ENCODE peak calls at places on chromosomes 2 and 18, in ten cellular contexts. A is stomach, U is transverse colon, G is HL-60, X is HepG2, O is breast epithelium, K is esophagus muscularis mucosa, C is vagina, Z is GM23338, S is HCT116. B is an unnamed sample.

GRCh38 chr18:77557030-77557429 is 307.4 kb downstream of the GALR1 start:
- DNase-seq in A (no peak), K (peak), U (no peak), S (no peak), X (no peak), G (no peak), Z (peak), C (no peak), O (no peak), B (no peak)

GRCh38 chr2:41870948-41871522 is 176.8 kb upstream of the PKDCC start:
- DNase-seq in U (no peak), G (no peak), X (no peak), A (no peak), O (no peak), S (no peak), C (no peak), K (no peak), Z (peak), B (no peak)

GRCh38 chr2:151878655-151879563 is 50.7 kb upstream of the ARL5A start:
- DNase-seq in U (no peak), X (peak), C (no peak), S (peak), Z (no peak), A (no peak), G (peak), K (no peak), O (no peak), B (no peak)

GRCh38 chr2:44296653-44297052 is 21.4 kb downstream of the SLC3A1 start:
- DNase-seq in U (no peak), S (no peak), A (no peak), G (no peak), Z (no peak), O (no peak), C (no peak), K (no peak), X (no peak), B (no peak)

GRCh38 chr2:209696836-209697711 is 74.6 kb upstream of the UNC80 start:
- DNase-seq in A (no peak), X (no peak), O (no peak), U (no peak), S (no peak), C (no peak), K (no peak), Z (no peak), G (no peak), B (no peak)

GRCh38 chr2:191108331-191108730 is 42.5 kb downstream of the STAT4 start:
- DNase-seq in A (no peak), X (no peak), G (no peak), C (no peak), K (no peak), O (no peak), S (no peak), Z (no peak), U (no peak), B (no peak)

GRCh38 chr18:13872373-13872772 is 43.0 kb downstream of the MC2R start:
- DNase-seq in X (no peak), K (no peak), C (no peak), G (no peak), A (no peak), S (no peak), Z (no peak), U (no peak), O (no peak), B (no peak)

GRCh38 chr2:74566423-74567085 is 12.0 kb downstream of the DOK1 start:
- DNase-seq in X (no peak), Z (no peak), A (no peak), O (no peak), C (no peak), U (no peak), S (no peak), K (no peak), G (no peak), B (no peak)

GRCh38 chr2:144015655-144016245 is 504.2 kb downstream of the ZEB2 start:
- DNase-seq in A (no peak), C (no peak), S (no peak), O (no peak), Z (no peak), K (no peak), X (no peak), U (no peak), G (no peak), B (no peak)

GRCh38 chr2:18345848-18346247 is 214.6 kb downstream of the RDH14 start:
- DNase-seq in Z (no peak), S (no peak), K (no peak), C (no peak), U (no peak), A (peak), O (no peak), G (no peak), X (no peak), B (no peak)

GRCh38 chr2:29295843-29296242 is 180.6 kb downstream of the CLIP4 start:
- DNase-seq in K (no peak), U (no peak), X (no peak), Z (peak), A (no peak), O (no peak), C (no peak), S (peak), G (peak), B (no peak)

GRCh38 chr2:1830936-1831616 is 86.8 kb upstream of the PXDN start:
- DNase-seq in U (no peak), O (no peak), Z (no peak), C (no peak), K (no peak), X (no peak), G (no peak), A (no peak), S (no peak), B (no peak)

GRCh38 chr2:19187323-19188020 is 171.0 kb downstream of the OSR1 start:
- DNase-seq in Z (no peak), O (no peak), X (no peak), C (no peak), U (no peak), K (no peak), G (no peak), A (no peak), S (peak), B (no peak)

GRCh38 chr18:13216732-13217465 is 1.7 kb upstream of the LDLRAD4 start:
- DNase-seq in G (no peak), A (peak), X (no peak), S (no peak), O (no peak), U (peak), K (no peak), C (no peak), Z (peak), B (no peak)

GRCh38 chr18:10659000-10659399 is 133.2 kb downstream of the NAPG start:
- DNase-seq in C (no peak), Z (no peak), G (no peak), X (no peak), O (no peak), S (no peak), A (no peak), K (no peak), U (no peak), B (no peak)

GRCh38 chr2:12177052-12177994 is 430.9 kb downstream of the LPIN1 start:
- DNase-seq in G (no peak), Z (no peak), O (no peak), U (peak), S (no peak), X (peak), A (peak), C (no peak), K (no peak), B (peak)

GRCh38 chr2:227163445-227163997 is 484 bp downstream of the COL4A4 start:
- DNase-seq in O (no peak), U (peak), Z (peak), X (no peak), A (peak), S (no peak), C (no peak), G (no peak), K (peak), B (no peak)

GRCh38 chr2:211744379-211744778 is 794.2 kb downstream of the ERBB4 start:
- DNase-seq in K (no peak), C (no peak), A (no peak), U (no peak), S (no peak), O (no peak), Z (no peak), G (no peak), X (no peak), B (no peak)

GRCh38 chr18:12803069-12803936 is 80.7 kb downstream of the PTPN2 start:
- DNase-seq in K (no peak), C (no peak), G (no peak), X (no peak), U (no peak), O (no peak), A (no peak), Z (no peak), S (no peak), B (no peak)

GRCh38 chr2:195470622-195471021 is 186.4 kb upstream of the SLC39A10 start:
- DNase-seq in S (no peak), G (no peak), Z (no peak), A (no peak), K (no peak), X (no peak), U (no peak), O (no peak), C (no peak), B (no peak)

GRCh38 chr2:127455566-127456493 is 37.6 kb downstream of the PROC start:
- DNase-seq in U (peak), C (no peak), X (peak), O (no peak), K (no peak), S (no peak), A (no peak), Z (peak), G (no peak), B (no peak)

GRCh38 chr2:101961287-101962242 is 30.2 kb upstream of the IL1R2 start:
- DNase-seq in O (no peak), K (no peak), A (peak), Z (no peak), C (peak), G (peak), X (peak), S (no peak), U (peak), B (no peak)

GRCh38 chr2:85718006-85718391 is 23.8 kb downstream of the GNLY start:
- DNase-seq in X (no peak), O (no peak), G (peak), U (no peak), S (no peak), Z (no peak), A (no peak), C (no peak), K (no peak), B (no peak)

GRCh38 chr2:101883860-101884259 is 107.9 kb upstream of the IL1R2 start:
- DNase-seq in K (no peak), X (peak), G (peak), A (no peak), U (peak), O (no peak), C (no peak), Z (peak), S (peak), B (no peak)

GRCh38 chr2:223688094-223688835 is 86.1 kb upstream of the SCG2 start:
- DNase-seq in S (no peak), O (no peak), X (no peak), C (no peak), A (no peak), G (no peak), K (no peak), Z (peak), U (no peak), B (no peak)

GRCh38 chr18:14999085-14999975 is 251.4 kb downstream of the ANKRD30B start:
- DNase-seq in C (no peak), A (no peak), U (no peak), Z (no peak), G (no peak), S (no peak), K (no peak), O (no peak), X (no peak), B (no peak)

GRCh38 chr2:119117891-119118882 is 40.4 kb downstream of the C1QL2 start:
- DNase-seq in Z (no peak), O (no peak), U (no peak), K (no peak), A (no peak), C (peak), X (no peak), G (no peak), S (no peak), B (no peak)

GRCh38 chr18:4394700-4395099 is 60.4 kb downstream of the DLGAP1 start:
- DNase-seq in K (no peak), C (no peak), X (no peak), G (no peak), O (no peak), A (no peak), U (no peak), Z (no peak), S (no peak), B (no peak)

GRCh38 chr2:101142163-101142562 is 9.0 kb downstream of the TBC1D8 start:
- DNase-seq in Z (no peak), U (no peak), S (no peak), G (no peak), K (no peak), O (no peak), C (no peak), A (no peak), X (no peak), B (no peak)

GRCh38 chr2:237392186-237392585 is 21.8 kb downstream of the COL6A3 start:
- DNase-seq in G (no peak), U (no peak), K (no peak), C (peak), X (no peak), A (no peak), S (no peak), O (no peak), Z (no peak), B (no peak)

GRCh38 chr2:114222331-114222730 is 220.1 kb upstream of the DPP10 start:
- DNase-seq in X (no peak), K (no peak), G (no peak), A (no peak), U (no peak), Z (no peak), O (no peak), C (no peak), S (no peak), B (no peak)

GRCh38 chr2:241226723-241227634 is 38.5 kb downstream of the ANO7 start:
- DNase-seq in G (no peak), U (no peak), C (no peak), S (no peak), K (no peak), Z (peak), A (no peak), O (no peak), X (no peak), B (no peak)

GRCh38 chr2:28710545-28710944 is 41.1 kb upstream of the PPP1CB start:
- DNase-seq in U (no peak), C (no peak), G (no peak), X (no peak), K (no peak), S (no peak), Z (no peak), A (no peak), O (no peak), B (no peak)

GRCh38 chr18:73549236-73549635 is 598.4 kb downstream of the FBXO15 start:
- DNase-seq in X (no peak), A (no peak), K (no peak), U (no peak), S (no peak), Z (no peak), O (no peak), G (no peak), C (no peak), B (no peak)

GRCh38 chr18:24170389-24170788 is 31.5 kb downstream of the CABYR start:
- DNase-seq in C (no peak), K (no peak), G (no peak), O (no peak), U (no peak), Z (no peak), S (no peak), X (peak), A (no peak), B (no peak)

GRCh38 chr18:80140455-80140985 is 31.5 kb downstream of the ADNP2 start:
- DNase-seq in C (no peak), X (no peak), K (peak), U (no peak), O (no peak), A (no peak), G (no peak), Z (no peak), S (no peak), B (no peak)
- TF ChIP-seq POLR2AphosphoS5 in C (no peak), X (no peak), K (no peak), U (no peak), O (no peak), A (no peak), G (no peak), Z (no peak), S (no peak), B (no peak)

GRCh38 chr18:67845035-67845434 is 328.5 kb upstream of the DSEL start:
- DNase-seq in X (no peak), A (no peak), U (no peak), Z (no peak), O (no peak), S (no peak), K (no peak), C (no peak), G (no peak), B (no peak)
- TF ChIP-seq CTCF in X (no peak), A (no peak), U (no peak), Z (peak), O (no peak), S (no peak), K (no peak), C (no peak), G (no peak), B (no peak)

GRCh38 chr2:179636995-179637394 is 224.4 kb downstream of the ZNF385B start:
- DNase-seq in K (no peak), A (no peak), O (no peak), S (no peak), X (no peak), U (no peak), G (no peak), Z (no peak), C (no peak), B (no peak)
- TF ChIP-seq POLR2AphosphoS5 in K (no peak), A (no peak), O (no peak), S (no peak), X (no peak), U (no peak), G (no peak), Z (no peak), C (no peak), B (no peak)

DNA sequence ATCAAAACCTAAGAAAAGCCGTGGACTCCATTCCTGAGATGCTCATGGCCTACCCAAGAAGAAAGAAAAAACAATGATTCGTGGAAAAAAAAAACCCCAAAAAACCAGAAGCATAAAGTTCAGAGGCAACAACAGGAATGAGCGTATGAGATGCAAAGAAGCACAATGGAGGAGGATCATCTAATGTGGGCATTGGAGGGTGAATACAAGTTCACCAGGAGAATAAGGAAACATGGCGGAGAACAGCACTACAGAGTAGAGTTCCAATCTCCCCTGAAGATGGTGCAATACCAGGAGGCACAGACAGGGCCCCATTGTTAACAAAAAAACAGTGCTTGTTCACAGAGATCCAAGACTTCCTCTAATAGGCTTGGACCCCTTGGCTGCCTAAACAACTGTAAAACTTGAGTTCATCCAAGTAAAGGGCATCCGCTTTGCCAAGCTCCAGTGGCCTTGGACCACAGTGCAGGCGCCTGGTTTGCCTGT is 337.2 kb downstream of the PDE11A start:
- DNase-seq in K (no peak), U (no peak), O (no peak), S (no peak), X (no peak), Z (peak), G (no peak), A (no peak), C (no peak), B (no peak)
- TF ChIP-seq CTCF in K (no peak), U (no peak), O (no peak), S (peak), X (no peak), Z (no peak), G (no peak), A (no peak), C (no peak), B (no peak)

GRCh38 chr2:219544567-219544966 is 739 bp downstream of the TMEM198 start:
- DNase-seq in A (no peak), U (no peak), C (no peak), O (no peak), G (no peak), K (no peak), Z (no peak), X (no peak), S (no peak), B (no peak)

GRCh38 chr2:219541611-219542180 is 1.9 kb downstream of the CHPF start:
- DNase-seq in G (peak), S (peak), Z (peak), U (peak), A (peak), K (no peak), C (no peak), O (peak), X (peak), B (peak)

GRCh38 chr2:219540784-219541504 is 2.7 kb downstream of the CHPF start:
- DNase-seq in K (no peak), O (no peak), Z (no peak), X (no peak), A (no peak), C (no peak), S (no peak), G (no peak), U (no peak), B (no peak)

GRCh38 chr2:219543596-219544358 is at the start of the genes CHPF and TMEM198:
- DNase-seq in O (peak), Z (peak), K (peak), G (peak), C (peak), A (peak), U (peak), X (peak), S (peak), B (peak)

DNA sequence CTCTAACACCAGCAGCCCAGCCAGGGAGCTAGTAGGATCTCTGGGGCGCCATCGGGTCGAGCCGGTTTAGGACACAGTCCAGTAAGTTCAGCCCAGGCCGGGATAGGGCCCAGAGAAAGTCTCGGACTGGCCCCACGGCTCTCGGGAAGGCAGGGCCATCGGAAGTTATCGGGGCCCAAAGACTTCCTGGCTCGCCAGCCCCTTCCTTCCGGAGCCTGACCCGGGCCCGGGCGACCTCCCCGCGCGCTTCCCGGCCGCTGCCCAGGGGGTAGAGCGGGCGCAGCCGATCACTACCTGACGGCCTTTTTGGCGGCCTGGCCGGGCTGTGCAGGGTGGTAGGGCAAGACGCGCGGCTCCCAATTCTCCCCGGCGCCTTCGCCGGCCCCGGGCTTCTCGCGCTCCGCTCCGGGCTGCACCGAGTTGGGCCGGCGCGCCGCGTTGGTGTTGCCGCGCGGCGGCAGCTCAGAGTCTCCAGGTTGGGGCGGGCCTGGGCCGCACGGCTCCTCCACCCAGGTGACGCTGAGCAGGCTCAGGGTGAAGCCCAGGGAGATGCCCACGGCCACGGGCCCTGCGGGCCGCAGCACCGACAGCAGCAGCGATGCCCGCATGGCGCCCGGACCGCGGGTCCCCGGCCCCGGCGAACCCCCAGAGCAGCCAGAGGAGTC is 546 bp downstream of the CHPF start:
- DNase-seq in Z (peak), S (no peak), O (no peak), K (no peak), X (peak), G (no peak), A (no peak), U (peak), C (no peak), B (no peak)
- TF ChIP-seq POLR2AphosphoS5 in Z (no peak), S (no peak), O (no peak), K (no peak), X (no peak), G (no peak), A (no peak), U (no peak), C (no peak), B (no peak)

B was measured in Panc1.